ENCODE peak calls at places on chromosomes 11 and 22, in seven cellular contexts. D is A549, U is brain microvascular endothelial cell, R is cardiac muscle cell, Q is heart left ventricle, K is stomach, C is AG10803. J is an unnamed sample.

GRCh38 chr22:31944700-31945477 is 554 bp downstream of the YWHAH start:
- DNase-seq in C (no peak), Q (peak; percentile 66), D (no peak), U (no peak), R (peak; percentile 52), K (peak; percentile 52), J (peak; percentile 43)

GRCh38 chr11:6693342-6694228 is 10.4 kb upstream of the MRPL17 start:
- DNase-seq in R (no peak), D (peak; percentile 16), U (peak; percentile 94), Q (peak; percentile 53), C (peak; percentile 66), K (no peak), J (no peak)

GRCh38 chr11:76035020-76035419 is 171.3 kb downstream of the WNT11 start:
- DNase-seq in U (no peak), R (no peak), C (no peak), D (no peak), Q (no peak), K (no peak), J (no peak)

GRCh38 chr11:62933285-62933684 is 12.1 kb upstream of the CHRM1 start:
- DNase-seq in C (no peak), R (no peak), Q (no peak), K (no peak), D (no peak), U (no peak), J (no peak)

GRCh38 chr11:129440028-129440630 is 64.5 kb downstream of the BARX2 start:
- DNase-seq in K (no peak), Q (no peak), U (no peak), D (peak; percentile 17), C (no peak), R (no peak), J (no peak)

GRCh38 chr11:58573451-58574104 is 2.1 kb downstream of the LPXN start:
- DNase-seq in U (peak; percentile 88), D (peak; percentile 54), C (peak; percentile 84), K (no peak), Q (peak; percentile 52), R (peak; percentile 73), J (no peak)

GRCh38 chr11:34819740-34820482 is 96.3 kb downstream of the APIP start:
- DNase-seq in C (no peak), Q (no peak), R (no peak), K (no peak), D (no peak), U (no peak), J (no peak)

GRCh38 chr22:30928401-30928800 is 40.2 kb downstream of the MORC2 start:
- DNase-seq in C (no peak), Q (no peak), D (no peak), U (no peak), K (no peak), R (no peak), J (peak; percentile 6)

GRCh38 chr11:34558211-34558610 is 44.6 kb upstream of the ELF5 start:
- DNase-seq in Q (no peak), C (no peak), K (no peak), U (no peak), R (no peak), D (no peak), J (no peak)

GRCh38 chr11:106271686-106272085 is 194.2 kb downstream of the AASDHPPT start:
- DNase-seq in K (no peak), D (no peak), U (no peak), R (no peak), C (peak; percentile 33), Q (no peak), J (no peak)

GRCh38 chr22:25627271-25627848 is 62.9 kb downstream of the GRK3 start:
- DNase-seq in D (no peak), R (no peak), U (no peak), C (no peak), Q (no peak), K (no peak), J (no peak)

GRCh38 chr22:22463855-22464540 is 44.5 kb downstream of the ZNF280B start:
- DNase-seq in K (peak; percentile 35), U (peak; percentile 66), D (peak; percentile 52), C (peak; percentile 55), R (peak; percentile 61), Q (no peak), J (peak; percentile 87)

GRCh38 chr22:25153961-25154685 is 45.5 kb upstream of the CRYBB3 start:
- DNase-seq in C (peak; percentile 66), R (peak; percentile 24), K (peak; percentile 89), Q (peak; percentile 70), U (peak; percentile 7), D (no peak), J (no peak)

GRCh38 chr11:76628408-76628947 is 42.1 kb downstream of the LRRC32 start:
- DNase-seq in K (no peak), Q (no peak), D (no peak), U (no peak), C (no peak), R (no peak), J (no peak)

GRCh38 chr11:17391493-17392355 is 3.3 kb upstream of the KCNJ11 start:
- DNase-seq in K (no peak), R (no peak), U (no peak), C (no peak), D (no peak), Q (no peak), J (no peak)

GRCh38 chr22:27488456-27489224 is 312.9 kb downstream of the MN1 start:
- DNase-seq in R (no peak), D (no peak), K (peak; percentile 39), U (peak; percentile 27), Q (no peak), C (no peak), J (peak; percentile 28)
- H3K4me3 ChIP-seq in R (no peak overlapping the region), D (no peak overlapping the region), K (no peak overlapping the region), U (no peak overlapping the region), Q (no peak overlapping the region), C (no peak overlapping the region), J (no peak overlapping the region)

GRCh38 chr11:78349114-78349513 is 68.5 kb downstream of the GAB2 start:
- DNase-seq in U (no peak), K (no peak), Q (no peak), R (no peak), D (no peak), C (no peak), J (no peak)
- H3K4me3 ChIP-seq in U (no peak overlapping the region), K (no peak overlapping the region), Q (no peak overlapping the region), R (no peak overlapping the region), D (no peak overlapping the region), C (no peak overlapping the region), J (no peak overlapping the region)

GRCh38 chr11:441418-442274 is at the start of gene ANO9:
- DNase-seq in D (no peak), Q (no peak), R (peak; percentile 17), U (no peak), C (no peak), K (peak; percentile 81), J (no peak)
- H3K4me3 ChIP-seq in D (no peak within 1 kb of the TSS), Q (no peak within 1 kb of the TSS), R (no peak within 1 kb of the TSS), U (no peak within 1 kb of the TSS), C (no peak within 1 kb of the TSS), K (peak within 1 kb of the TSS; percentile 42), J (no peak within 1 kb of the TSS)

DNA sequence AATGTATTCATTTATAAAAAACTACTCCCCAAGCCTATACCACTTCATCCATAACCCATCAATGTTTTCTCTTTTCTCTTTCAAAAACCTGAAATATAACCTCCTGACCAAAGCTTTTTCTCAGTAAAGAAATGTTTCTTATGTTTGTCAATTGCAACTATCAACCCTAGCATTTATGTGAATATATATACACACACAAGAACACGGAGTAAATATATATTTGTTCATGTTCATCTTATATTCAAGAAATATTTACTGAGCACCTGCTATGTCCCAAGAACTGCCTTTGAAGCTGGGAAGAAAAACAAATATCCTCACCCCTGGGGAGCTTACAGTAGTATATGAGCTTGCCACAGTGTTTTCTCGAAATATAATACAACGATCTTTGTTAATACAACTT is 3.5 kb downstream of the MRTFA start:
- DNase-seq in C (no peak), Q (no peak), R (no peak), D (no peak), U (no peak), K (no peak), J (no peak)
- H3K4me3 ChIP-seq in C (no peak overlapping the region), Q (no peak overlapping the region), R (no peak overlapping the region), D (no peak overlapping the region), U (no peak overlapping the region), K (no peak overlapping the region), J (no peak overlapping the region)

GRCh38 chr11:61488651-61489291 is 19.8 kb upstream of the LRRC10B start:
- DNase-seq in Q (peak; percentile 78), K (peak; percentile 74), D (no peak), U (peak; percentile 28), C (no peak), R (peak; percentile 42), J (peak; percentile 69)

GRCh38 chr11:61486004-61486615 is 22.4 kb upstream of the LRRC10B start:
- DNase-seq in Q (no peak), U (no peak), D (no peak), C (no peak), K (no peak), R (no peak), J (no peak)

GRCh38 chr11:61485080-61485479 is 23.5 kb upstream of the LRRC10B start:
- DNase-seq in K (no peak), D (no peak), R (no peak), Q (no peak), U (no peak), C (no peak), J (no peak)

GRCh38 chr11:61486779-61487178 is 21.8 kb upstream of the LRRC10B start:
- DNase-seq in C (no peak), K (no peak), D (no peak), Q (no peak), R (no peak), U (no peak), J (no peak)

DNA sequence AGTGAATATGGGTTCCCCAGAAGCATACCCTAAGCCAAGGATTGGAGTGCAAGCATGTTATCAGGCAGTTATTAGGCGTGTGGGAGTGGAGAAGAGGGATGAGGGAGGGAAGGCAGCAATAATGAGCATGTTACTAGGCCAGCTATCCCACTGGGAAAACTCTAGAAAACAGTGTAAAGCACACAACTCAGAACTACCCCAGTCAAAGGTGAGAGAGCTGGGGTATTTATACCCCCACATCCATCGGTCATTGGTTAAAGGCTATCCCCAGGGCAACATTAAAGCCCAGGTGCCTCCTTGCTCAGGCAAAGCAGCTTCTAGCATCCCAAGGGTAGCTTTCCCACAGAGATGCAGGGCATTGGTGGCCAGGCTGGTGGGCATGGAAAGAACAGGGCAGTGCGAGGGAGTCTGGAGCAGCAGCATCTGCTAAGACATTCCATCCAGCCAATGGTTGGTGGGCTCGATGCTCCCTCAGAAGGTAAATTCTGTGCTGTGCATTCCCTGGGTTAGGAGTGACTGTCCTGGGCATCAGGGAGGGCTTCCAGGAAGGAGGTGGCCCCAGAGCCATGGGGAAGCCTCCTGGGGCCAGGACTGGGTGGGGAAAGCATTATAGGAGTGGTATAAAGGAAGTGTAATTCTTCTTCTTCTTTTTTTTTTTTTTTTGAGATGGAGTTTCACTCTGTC is 21.1 kb upstream of the LRRC10B start:
- DNase-seq in K (no peak), D (no peak), U (no peak), Q (no peak), R (no peak), C (no peak), J (no peak)
- H3K4me3 ChIP-seq in K (no peak overlapping the region), D (no peak overlapping the region), U (no peak overlapping the region), Q (no peak overlapping the region), R (no peak overlapping the region), C (no peak overlapping the region), J (no peak overlapping the region)

J was measured in testis.